ENCODE peak calls at places on chromosome 22, in eight cellular contexts. I, G, X, Y, F, H, T and K are unnamed samples.

GRCh38 chr22:38110863-38111852 is 674 bp upstream of the BAIAP2L2 start:
- DNase-seq in H (no peak), I (no peak), T (no peak), Y (peak; percentile 78), X (no peak), G (no peak), F (no peak), K (no peak)

GRCh38 chr22:20779813-20780148 is 5.9 kb downstream of the SERPIND1 start:
- DNase-seq in X (no peak), H (no peak), Y (no peak), G (no peak), T (no peak), F (no peak), I (no peak), K (no peak)

GRCh38 chr22:31631381-31631780 is 30.6 kb downstream of the PISD start:
- DNase-seq in X (no peak), I (no peak), Y (no peak), H (no peak), F (no peak), G (no peak), T (no peak), K (no peak)

GRCh38 chr22:30250713-30251267 is 4.2 kb upstream of the LIF start:
- DNase-seq in Y (no peak), F (no peak), G (no peak), I (no peak), T (no peak), H (no peak), X (no peak), K (peak; percentile 11)

GRCh38 chr22:36823177-36823839 is 6.5 kb upstream of the PVALB start:
- DNase-seq in T (no peak), H (no peak), I (no peak), G (no peak), Y (no peak), F (no peak), X (no peak), K (no peak)

GRCh38 chr22:23251445-23252093 is 71.3 kb downstream of the BCR start:
- DNase-seq in H (no peak), T (no peak), I (no peak), G (no peak), Y (no peak), X (peak; percentile 45), F (no peak), K (no peak)

GRCh38 chr22:19785461-19786263 is 25.1 kb downstream of the TBX1 start:
- DNase-seq in H (no peak), Y (no peak), G (no peak), X (no peak), T (no peak), I (no peak), F (no peak), K (no peak)

GRCh38 chr22:41619979-41620645 is 731 bp downstream of the DESI1 start:
- DNase-seq in H (peak; percentile 50), T (peak; percentile 10), X (no peak), Y (peak; percentile 31), I (no peak), F (peak; percentile 82), G (peak; percentile 9), K (peak; percentile 24)

GRCh38 chr22:37636949-37637273 is 2.6 kb upstream of the SH3BP1 start:
- DNase-seq in X (no peak), Y (no peak), F (no peak), H (no peak), T (no peak), I (no peak), G (no peak), K (no peak)

GRCh38 chr22:46119093-46119728 is 31.1 kb upstream of the PPARA start:
- DNase-seq in Y (no peak), I (no peak), T (no peak), G (no peak), F (no peak), H (no peak), X (no peak), K (no peak)

GRCh38 chr22:49727191-49727880 is 100.3 kb downstream of the BRD1 start:
- DNase-seq in F (peak; percentile 56), H (no peak), X (no peak), G (no peak), Y (no peak), I (no peak), T (no peak), K (no peak)

GRCh38 chr22:32543020-32543357 is 68.4 kb downstream of the FBXO7 start:
- DNase-seq in I (no peak), H (no peak), X (no peak), T (no peak), Y (no peak), F (peak; percentile 27), G (no peak), K (no peak)

GRCh38 chr22:35205141-35205775 is 52.0 kb upstream of the HMGXB4 start:
- DNase-seq in G (no peak), H (no peak), X (no peak), I (no peak), T (no peak), Y (no peak), F (no peak), K (no peak)

GRCh38 chr22:48758905-48759875 is 1068.5 kb downstream of the BRD1 start:
- DNase-seq in T (no peak), I (no peak), H (no peak), G (no peak), Y (no peak), F (peak; percentile 36), X (no peak), K (no peak)

GRCh38 chr22:21703684-21704316 is 31.8 kb downstream of the YPEL1 start:
- DNase-seq in Y (no peak), F (no peak), X (no peak), G (no peak), T (no peak), I (no peak), H (no peak), K (no peak)

GRCh38 chr22:43155789-43156188 is 4.4 kb downstream of the TSPO start:
- DNase-seq in T (no peak), F (no peak), I (no peak), X (peak; percentile 30), G (no peak), H (no peak), Y (no peak), K (no peak)

GRCh38 chr22:45263790-45264269 is 20.9 kb upstream of the UPK3A start:
- DNase-seq in I (no peak), H (no peak), G (no peak), F (no peak), X (peak; percentile 63), Y (peak; percentile 87), T (no peak), K (no peak)

GRCh38 chr22:46365166-46365624 is 29.7 kb downstream of the TRMU start:
- DNase-seq in X (no peak), G (no peak), T (no peak), I (no peak), Y (no peak), H (no peak), F (no peak), K (no peak)

GRCh38 chr22:49448546-49448945 is 379.1 kb downstream of the BRD1 start:
- DNase-seq in G (no peak), H (no peak), I (no peak), X (no peak), Y (no peak), F (peak; percentile 19), T (no peak), K (no peak)